ENCODE peak calls at places on chromosomes 12 and 14, in seven cellular contexts. P, Z, U, F, O, W and K are unnamed samples. For H3K36me3, the result is how much of the 10 kb centered on the place peaks cover.

GRCh38 chr12:100156731-100157426 is 14.2 kb upstream of the BLTP3B start:
- DNase-seq in P (no peak), Z (no peak), U (no peak), F (no peak), O (peak), W (no peak), K (no peak)

GRCh38 chr14:96739511-96739910 is 57.7 kb upstream of the VRK1 start:
- DNase-seq in P (no peak), Z (peak), U (no peak), F (no peak), O (no peak), W (no peak), K (no peak)

GRCh38 chr12:79775355-79776073 is 84.8 kb upstream of the PAWR start:
- DNase-seq in P (no peak), Z (no peak), U (no peak), F (peak), O (no peak), W (no peak), K (no peak)

GRCh38 chr12:58895053-58895452 is 25.3 kb downstream of the LRIG3 start:
- DNase-seq in P (no peak), Z (no peak), U (no peak), F (peak), O (no peak), W (no peak), K (no peak)

GRCh38 chr14:53793790-53794560 is 162.7 kb downstream of the BMP4 start:
- DNase-seq in P (no peak), Z (no peak), U (no peak), F (peak), O (no peak), W (peak), K (no peak)

GRCh38 chr12:1497161-1497560 is 97.2 kb downstream of the FBXL14 start:
- DNase-seq in P (no peak), Z (no peak), U (no peak), F (no peak), O (no peak), W (no peak), K (no peak)

GRCh38 chr14:103627073-103628025 is 1.7 kb upstream of the KLC1 start:
- DNase-seq in P (peak), Z (no peak), U (peak), F (no peak), O (no peak), W (no peak), K (peak)

GRCh38 chr12:108699955-108700563 is 31.3 kb downstream of the CORO1C start:
- DNase-seq in P (no peak), Z (no peak), U (no peak), F (no peak), O (no peak), W (no peak), K (no peak)

GRCh38 chr12:23253191-23253590 is 628.2 kb downstream of the ETNK1 start:
- DNase-seq in P (no peak), Z (no peak), U (no peak), F (no peak), O (no peak), W (no peak), K (no peak)
- H3K36me3 ChIP-seq in P (under half), Z (under half), U (under half), F (under half), O (under half), W (under half), K (under half)

DNA sequence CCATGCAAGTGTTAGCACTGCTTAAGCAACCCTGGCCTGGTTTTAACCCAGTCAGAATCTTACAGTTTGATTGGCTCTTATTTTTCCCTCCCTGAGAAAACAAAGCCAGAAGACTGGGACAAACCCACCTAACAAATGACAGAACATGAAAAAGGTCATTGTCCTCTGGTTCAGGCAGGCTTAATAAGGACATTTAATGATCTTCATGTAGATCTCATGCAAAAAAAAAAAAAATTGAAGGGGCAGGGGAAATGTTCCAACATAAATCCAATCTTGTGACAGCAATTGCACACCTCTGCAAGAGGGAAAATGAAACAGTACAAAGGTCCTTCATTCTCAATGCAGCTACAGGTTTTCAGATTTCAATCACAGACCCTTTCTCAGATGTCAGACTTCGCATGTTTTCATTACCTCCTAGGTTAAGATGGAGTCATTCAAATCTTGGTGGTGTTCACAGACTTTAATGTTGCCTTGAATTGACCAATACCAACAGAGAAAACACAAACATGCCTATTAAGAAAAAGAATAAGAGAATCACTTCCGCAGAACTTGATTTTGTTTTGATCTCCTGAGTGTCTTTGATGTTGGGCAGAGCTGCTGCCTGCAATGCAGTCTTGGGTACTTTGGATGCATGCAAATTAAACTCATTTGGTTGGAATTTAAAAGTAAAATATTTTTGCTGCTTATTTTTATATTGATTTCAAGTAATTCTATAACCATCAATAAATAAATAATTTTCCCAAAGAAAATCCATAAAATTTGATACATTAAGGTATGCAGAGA is 359.0 kb downstream of the BTG1 start:
- DNase-seq in P (no peak), Z (no peak), U (no peak), F (no peak), O (no peak), W (no peak), K (no peak)
- H3K36me3 ChIP-seq in P (under half), Z (under half), U (under half), F (under half), O (under half), W (under half), K (under half)

GRCh38 chr12:119681953-119682352 is 14.0 kb downstream of the PRKAB1 start:
- DNase-seq in P (no peak), Z (no peak), U (no peak), F (no peak), O (no peak), W (no peak), K (no peak)
- H3K36me3 ChIP-seq in P (under half), Z (under half), U (under half), F (under half), O (under half), W (half or more), K (under half)

DNA sequence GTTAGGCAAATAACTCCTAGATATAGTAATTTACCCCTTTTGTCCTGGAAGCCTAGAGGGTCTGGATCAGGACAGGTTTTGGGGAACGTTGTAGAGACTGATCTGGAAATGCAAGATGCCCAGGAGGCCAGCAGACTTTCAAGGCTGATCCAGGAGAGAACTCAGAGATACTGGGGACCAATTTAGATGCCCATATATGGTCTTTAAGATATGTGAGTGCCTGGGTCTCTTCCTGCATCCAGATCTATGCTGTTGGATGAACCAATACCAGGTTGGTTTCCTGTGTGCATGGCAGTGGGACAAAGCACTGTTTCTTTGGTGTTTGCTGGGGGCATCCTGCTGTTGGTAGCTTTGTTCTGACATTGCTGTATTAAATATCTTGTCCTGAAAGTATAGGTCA is 5.4 kb downstream of the ERG28 start:
- DNase-seq in P (no peak), Z (no peak), U (no peak), F (no peak), O (no peak), W (no peak), K (no peak)
- H3K36me3 ChIP-seq in P (under half), Z (under half), U (under half), F (under half), O (under half), W (under half), K (under half)

DNA sequence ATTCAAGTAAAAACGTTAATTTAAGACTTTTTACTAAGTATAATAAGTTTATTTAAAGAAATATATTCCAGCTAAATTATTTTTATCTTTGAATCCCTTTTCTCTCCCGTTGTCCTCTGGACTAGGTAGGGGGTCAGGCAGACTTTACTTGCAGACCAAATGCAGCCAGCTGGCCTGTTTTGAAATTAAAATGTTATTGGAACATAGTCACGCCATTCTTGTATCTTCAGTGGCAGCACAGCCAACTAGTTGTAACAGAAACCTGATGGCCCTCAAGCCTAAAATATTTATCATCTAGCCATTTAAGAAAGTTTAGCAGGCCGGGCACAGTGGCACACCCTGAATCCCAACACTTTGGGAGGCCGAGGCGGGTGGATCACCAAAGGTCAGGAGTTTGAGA is 52.7 kb downstream of the BCAT1 start:
- DNase-seq in P (no peak), Z (no peak), U (no peak), F (no peak), O (no peak), W (no peak), K (no peak)
- H3K36me3 ChIP-seq in P (under half), Z (under half), U (under half), F (under half), O (under half), W (under half), K (under half)

GRCh38 chr14:20391505-20391904 is 21.8 kb downstream of the TEP1 start:
- DNase-seq in P (no peak), Z (no peak), U (no peak), F (no peak), O (no peak), W (no peak), K (no peak)
- H3K36me3 ChIP-seq in P (under half), Z (under half), U (under half), F (half or more), O (under half), W (half or more), K (half or more)

DNA sequence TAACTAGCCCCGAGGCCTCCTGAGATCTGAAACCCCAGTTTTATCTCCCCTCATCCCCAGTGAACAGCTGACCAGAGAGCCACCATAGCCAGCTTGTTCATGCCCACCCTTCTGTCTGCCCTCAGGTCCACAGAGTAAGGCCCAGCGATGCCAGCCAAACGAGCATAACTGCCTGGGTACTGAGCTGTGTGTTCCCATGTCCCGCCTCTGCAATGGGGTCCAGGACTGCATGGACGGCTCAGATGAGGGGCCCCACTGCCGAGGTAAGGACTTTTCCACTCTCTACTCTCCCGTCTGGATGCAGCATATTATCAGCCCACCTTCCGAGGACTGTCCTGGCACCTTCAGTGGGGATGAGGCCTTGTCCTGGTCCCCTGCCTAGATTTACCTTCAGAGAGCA is 6.2 kb downstream of the LRP1-AS start:
- DNase-seq in P (no peak), Z (no peak), U (no peak), F (no peak), O (no peak), W (no peak), K (no peak)
- H3K36me3 ChIP-seq in P (under half), Z (under half), U (under half), F (half or more), O (under half), W (under half), K (under half)